ENCODE peak calls at places on chromosomes 13 and 19, in four cellular contexts. One of them, this sample, is unnamed.
A peak's percentile ranks its signal among the peaks of the same experiment; 100 is the strongest.

GRCh38 chr19:45952691-45953505 is 20.8 kb downstream of the NOVA2 start:
- DNase-seq in CD8-positive, alpha-beta memory T cell: peak; percentile 31
- DNase-seq in stimulated activated CD8-positive, alpha-beta memory T cell treated with anti-CD3 and anti-CD28 coated beads, Interleukin-2, amount 100 ng/mL, for 1 hour: peak; percentile 15
- DNase-seq in Karpas-422: no peak
- DNase-seq in this sample: no peak

GRCh38 chr19:35179830-35180229 is 25.3 kb downstream of the FXYD5 start:
- DNase-seq in Karpas-422: no peak
- DNase-seq in CD8-positive, alpha-beta memory T cell: no peak
- DNase-seq in stimulated activated CD8-positive, alpha-beta memory T cell treated with anti-CD3 and anti-CD28 coated beads, Interleukin-2, amount 100 ng/mL, for 1 hour: no peak
- DNase-seq in this sample: no peak

GRCh38 chr19:15448778-15449619 is 757 bp downstream of the WIZ start:
- DNase-seq in CD8-positive, alpha-beta memory T cell: no peak
- DNase-seq in Karpas-422: no peak
- DNase-seq in stimulated activated CD8-positive, alpha-beta memory T cell treated with anti-CD3 and anti-CD28 coated beads, Interleukin-2, amount 100 ng/mL, for 1 hour: no peak
- DNase-seq in this sample: no peak

GRCh38 chr13:24085662-24086061 is 74.9 kb upstream of the SPATA13 start:
- DNase-seq in CD8-positive, alpha-beta memory T cell: no peak
- DNase-seq in stimulated activated CD8-positive, alpha-beta memory T cell treated with anti-CD3 and anti-CD28 coated beads, Interleukin-2, amount 100 ng/mL, for 1 hour: no peak
- DNase-seq in Karpas-422: no peak
- DNase-seq in this sample: no peak

GRCh38 chr19:21513651-21514050 is 8.2 kb downstream of the ZNF429 start:
- DNase-seq in stimulated activated CD8-positive, alpha-beta memory T cell treated with anti-CD3 and anti-CD28 coated beads, Interleukin-2, amount 100 ng/mL, for 1 hour: no peak
- DNase-seq in CD8-positive, alpha-beta memory T cell: no peak
- DNase-seq in Karpas-422: no peak
- DNase-seq in this sample: no peak

GRCh38 chr13:114070098-114070799 is 62.2 kb downstream of the RASA3 start:
- DNase-seq in CD8-positive, alpha-beta memory T cell: no peak
- DNase-seq in Karpas-422: no peak
- DNase-seq in stimulated activated CD8-positive, alpha-beta memory T cell treated with anti-CD3 and anti-CD28 coated beads, Interleukin-2, amount 100 ng/mL, for 1 hour: no peak
- DNase-seq in this sample: no peak

GRCh38 chr19:40461669-40462221 is 3.8 kb downstream of the BLVRB start:
- DNase-seq in stimulated activated CD8-positive, alpha-beta memory T cell treated with anti-CD3 and anti-CD28 coated beads, Interleukin-2, amount 100 ng/mL, for 1 hour: no peak
- DNase-seq in CD8-positive, alpha-beta memory T cell: no peak
- DNase-seq in Karpas-422: peak; percentile 61
- DNase-seq in this sample: no peak

GRCh38 chr13:19606152-19606551 is 27.3 kb upstream of the MPHOSPH8 start:
- DNase-seq in Karpas-422: no peak
- DNase-seq in CD8-positive, alpha-beta memory T cell: no peak
- DNase-seq in stimulated activated CD8-positive, alpha-beta memory T cell treated with anti-CD3 and anti-CD28 coated beads, Interleukin-2, amount 100 ng/mL, for 1 hour: no peak
- DNase-seq in this sample: no peak

GRCh38 chr13:73341748-73342147 is 282.9 kb downstream of the KLF5 start:
- DNase-seq in Karpas-422: no peak
- DNase-seq in CD8-positive, alpha-beta memory T cell: no peak
- DNase-seq in stimulated activated CD8-positive, alpha-beta memory T cell treated with anti-CD3 and anti-CD28 coated beads, Interleukin-2, amount 100 ng/mL, for 1 hour: no peak
- DNase-seq in this sample: no peak

GRCh38 chr13:40101708-40102359 is 446.4 kb downstream of the COG6 start:
- DNase-seq in Karpas-422: no peak
- DNase-seq in CD8-positive, alpha-beta memory T cell: no peak
- DNase-seq in stimulated activated CD8-positive, alpha-beta memory T cell treated with anti-CD3 and anti-CD28 coated beads, Interleukin-2, amount 100 ng/mL, for 1 hour: no peak
- DNase-seq in this sample: no peak

GRCh38 chr13:93298741-93299140 is 72.1 kb downstream of the GPC6 start:
- DNase-seq in Karpas-422: no peak
- DNase-seq in CD8-positive, alpha-beta memory T cell: no peak
- DNase-seq in stimulated activated CD8-positive, alpha-beta memory T cell treated with anti-CD3 and anti-CD28 coated beads, Interleukin-2, amount 100 ng/mL, for 1 hour: no peak
- DNase-seq in this sample: no peak

GRCh38 chr13:73677041-73677589 is 457.1 kb downstream of the KLF12 start:
- DNase-seq in CD8-positive, alpha-beta memory T cell: no peak
- DNase-seq in Karpas-422: no peak
- DNase-seq in stimulated activated CD8-positive, alpha-beta memory T cell treated with anti-CD3 and anti-CD28 coated beads, Interleukin-2, amount 100 ng/mL, for 1 hour: no peak
- DNase-seq in this sample: no peak